ENCODE peak calls at places on chromosomes 6 and 20, in four cellular contexts. G is A549, I is GM12878, B is HepG2. J is an unnamed sample.

GRCh38 chr6:28207244-28208179 is 17.6 kb upstream of the ZSCAN9 start:
- DNase-seq in G (peak), I (no peak), B (no peak), J (no peak)

GRCh38 chr6:37952027-37952426 is 132.5 kb downstream of the ZFAND3 start:
- DNase-seq in G (no peak), I (peak), B (no peak), J (no peak)

GRCh38 chr6:106027316-106027715 is 58.8 kb upstream of the PRDM1 start:
- DNase-seq in G (no peak), I (no peak), B (no peak), J (no peak)

GRCh38 chr6:158057213-158057987 is 75.7 kb downstream of the SYNJ2 start:
- DNase-seq in G (peak), I (no peak), B (no peak), J (no peak)

GRCh38 chr6:53813096-53813495 is 18.3 kb downstream of the LRRC1 start:
- DNase-seq in G (no peak), I (no peak), B (no peak), J (no peak)

GRCh38 chr20:16459019-16459700 is 114.1 kb downstream of the KIF16B start:
- DNase-seq in G (peak), I (no peak), B (no peak), J (peak)

GRCh38 chr6:158793432-158793831 is 25.7 kb downstream of the EZR start:
- DNase-seq in G (peak), I (no peak), B (peak), J (peak)

GRCh38 chr6:122717350-122717749 is 62.2 kb upstream of the FABP7 start:
- DNase-seq in G (no peak), I (no peak), B (no peak), J (no peak)

GRCh38 chr20:61520761-61521460 is 268.9 kb downstream of the CDH4 start:
- DNase-seq in G (no peak), I (no peak), B (no peak), J (peak)

GRCh38 chr20:40663304-40663703 is 25.7 kb downstream of the MAFB start:
- DNase-seq in G (no peak), I (no peak), B (no peak), J (no peak)

GRCh38 chr6:66662196-66662595 is 955.2 kb upstream of the EYS start:
- DNase-seq in G (peak), I (no peak), B (peak), J (no peak)

GRCh38 chr6:24600903-24601302 is 45.1 kb downstream of the KIAA0319 start:
- DNase-seq in G (peak), I (no peak), B (no peak), J (peak)

GRCh38 chr6:25713802-25714201 is 40.7 kb upstream of the SLC17A4 start:
- DNase-seq in G (no peak), I (no peak), B (no peak), J (no peak)

GRCh38 chr6:82283771-82284420 is 36.4 kb upstream of the IBTK start:
- DNase-seq in G (no peak), I (no peak), B (no peak), J (no peak)

GRCh38 chr20:43843096-43843964 is 71.3 kb upstream of the TOX2 start:
- DNase-seq in G (peak), I (no peak), B (no peak), J (no peak)

GRCh38 chr6:74607934-74608333 is 597.9 kb downstream of the COL12A1 start:
- DNase-seq in G (no peak), I (no peak), B (no peak), J (no peak)

GRCh38 chr20:775679-776135 is 7.4 kb upstream of the SLC52A3 start:
- DNase-seq in G (no peak), I (no peak), B (no peak), J (peak)

GRCh38 chr20:641516-641913 is 11.5 kb downstream of the SRXN1 start:
- DNase-seq in G (peak), I (no peak), B (peak), J (peak)

GRCh38 chr6:33017024-33017423 is 7.6 kb upstream of the HLA-DOA start:
- DNase-seq in G (no peak), I (no peak), B (no peak), J (no peak)

GRCh38 chr6:151917531-151918329 is 110.2 kb downstream of the ESR1 start:
- DNase-seq in G (no peak), I (no peak), B (no peak), J (no peak)

GRCh38 chr6:25913741-25914140 is 16.8 kb downstream of the SLC17A2 start:
- DNase-seq in G (no peak), I (no peak), B (peak), J (no peak)

GRCh38 chr6:108274546-108274945 is 13.7 kb upstream of the SNX3 start:
- DNase-seq in G (no peak), I (no peak), B (no peak), J (no peak)

GRCh38 chr6:36130672-36131516 is 581 bp downstream of the MAPK13 start:
- DNase-seq in G (no peak), I (no peak), B (peak), J (peak)
- TF ChIP-seq CHD4 in G (no peak), I (no peak), B (no peak), J (no peak)

DNA sequence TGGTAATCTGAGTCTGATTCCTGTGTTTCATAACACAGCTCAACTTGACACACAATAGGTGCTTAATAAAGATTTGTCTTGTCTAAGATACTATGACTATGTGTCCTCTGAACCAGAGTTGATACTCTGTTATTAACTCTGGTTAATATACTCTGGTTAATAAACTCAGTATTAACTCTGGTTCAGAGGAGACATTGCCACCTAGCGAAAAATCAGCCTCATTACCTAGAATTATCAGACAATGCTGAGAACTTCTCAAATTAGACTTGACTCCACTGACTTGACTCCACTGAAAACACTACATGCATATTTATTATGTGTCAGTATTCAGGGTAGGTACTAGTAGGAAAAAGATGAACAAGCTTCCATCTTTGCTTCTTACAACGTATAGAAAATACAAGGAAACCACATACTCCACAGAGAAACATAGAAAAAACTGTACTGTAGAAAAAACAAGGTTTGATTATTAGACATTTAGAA is 73.9 kb downstream of the AHI1 start:
- DNase-seq in G (peak), I (peak), B (peak), J (peak)
- TF ChIP-seq CHD4 in G (no peak), I (no peak), B (no peak), J (no peak)

GRCh38 chr6:85672050-85672449 is 29.4 kb upstream of the SYNCRIP start:
- DNase-seq in G (no peak), I (no peak), B (no peak), J (no peak)
- TF ChIP-seq CHD4 in G (no peak), I (no peak), B (no peak), J (no peak)

GRCh38 chr6:133590814-133591213 is 298.1 kb upstream of the TCF21 start:
- DNase-seq in G (peak), I (no peak), B (no peak), J (no peak)

GRCh38 chr6:133594551-133594950 is 294.4 kb upstream of the TCF21 start:
- DNase-seq in G (peak), I (no peak), B (no peak), J (no peak)

GRCh38 chr6:133591330-133591729 is 297.6 kb upstream of the TCF21 start:
- DNase-seq in G (no peak), I (no peak), B (no peak), J (no peak)

GRCh38 chr6:133590196-133590595 is 298.7 kb upstream of the TCF21 start:
- DNase-seq in G (peak), I (no peak), B (no peak), J (no peak)

GRCh38 chr6:133595076-133595868 is 293.6 kb upstream of the TCF21 start:
- DNase-seq in G (peak), I (no peak), B (no peak), J (no peak)
- TF ChIP-seq CHD4 in G (no peak), I (no peak), B (no peak), J (no peak)

GRCh38 chr6:127900935-127901334 is at the start of gene THEMIS:
- DNase-seq in G (no peak), I (no peak), B (no peak), J (no peak)
- TF ChIP-seq CHD4 in G (no peak), I (no peak), B (no peak), J (no peak)

GRCh38 chr6:130018830-130019795 is 732 bp downstream of the L3MBTL3 start:
- DNase-seq in G (peak), I (no peak), B (no peak), J (peak)
- TF ChIP-seq CHD4 in G (no peak), I (no peak), B (no peak), J (no peak)

GRCh38 chr6:14274552-14275492 is 157.2 kb downstream of the CD83 start:
- DNase-seq in G (no peak), I (no peak), B (no peak), J (no peak)

GRCh38 chr6:14272111-14273085 is 154.8 kb downstream of the CD83 start:
- DNase-seq in G (peak), I (no peak), B (no peak), J (no peak)

GRCh38 chr6:14273196-14273595 is 155.6 kb downstream of the CD83 start:
- DNase-seq in G (no peak), I (no peak), B (no peak), J (no peak)

GRCh38 chr6:14275493-14275851 is 157.9 kb downstream of the CD83 start:
- DNase-seq in G (no peak), I (no peak), B (no peak), J (no peak)

GRCh38 chr6:14274016-14274415 is 156.4 kb downstream of the CD83 start:
- DNase-seq in G (no peak), I (no peak), B (no peak), J (no peak)
- TF ChIP-seq CHD4 in G (no peak), I (no peak), B (no peak), J (no peak)

GRCh38 chr6:36657942-36658544 is 20.5 kb upstream of the CDKN1A start:
- DNase-seq in G (no peak), I (no peak), B (no peak), J (no peak)
- TF ChIP-seq CHD4 in G (no peak), I (no peak), B (no peak), J (no peak)

DNA sequence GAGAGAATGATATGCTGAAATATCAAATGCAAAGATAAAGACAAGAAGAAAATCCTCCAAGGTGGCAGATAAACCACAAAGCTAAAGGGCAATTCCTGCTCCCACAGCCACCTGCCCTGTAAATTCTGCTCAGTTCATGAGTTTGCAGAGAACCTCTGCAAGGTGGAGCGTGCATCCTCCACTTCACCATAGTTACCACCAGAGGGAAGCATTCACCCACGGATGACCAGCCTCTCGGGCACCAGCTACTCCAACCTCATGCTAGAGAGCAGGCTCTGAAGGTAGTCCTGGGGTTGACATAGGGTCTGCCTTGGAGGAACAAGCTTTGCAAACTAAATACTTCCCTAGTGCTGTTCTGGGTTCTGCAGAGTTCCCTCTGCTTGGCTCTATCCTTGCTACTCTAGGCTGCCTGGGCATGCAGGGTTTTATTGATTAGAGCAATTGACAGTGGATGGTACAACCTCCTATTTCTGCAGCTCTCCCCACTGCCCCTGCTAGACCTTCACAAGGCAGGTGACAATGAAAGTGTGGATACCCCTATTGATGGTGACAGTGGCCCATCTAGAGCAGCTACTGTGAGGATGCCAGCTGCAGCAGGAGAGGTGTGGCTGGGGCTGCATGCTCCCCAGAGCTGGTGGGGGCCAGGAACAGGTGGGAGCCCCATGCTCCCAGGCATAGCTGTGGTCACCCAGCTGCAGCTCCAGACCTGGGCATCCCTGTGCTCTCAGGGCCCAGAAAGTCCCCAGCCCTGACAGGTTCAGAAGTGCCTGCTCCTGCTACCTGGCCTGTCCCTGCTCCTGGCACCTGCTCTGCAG is 51.1 kb downstream of the GGTLC1 start:
- DNase-seq in G (peak), I (peak), B (peak), J (peak)
- TF ChIP-seq CHD4 in G (no peak), I (no peak), B (no peak), J (no peak)

GRCh38 chr6:148650941-148651540 is 95.8 kb upstream of the UST start:
- DNase-seq in G (no peak), I (no peak), B (no peak), J (no peak)

GRCh38 chr6:148649454-148649963 is 97.3 kb upstream of the UST start:
- DNase-seq in G (no peak), I (no peak), B (no peak), J (no peak)

GRCh38 chr6:148657053-148657452 is 89.8 kb upstream of the UST start:
- DNase-seq in G (no peak), I (no peak), B (no peak), J (no peak)

GRCh38 chr6:148648754-148649453 is 97.9 kb upstream of the UST start:
- DNase-seq in G (no peak), I (no peak), B (no peak), J (no peak)

DNA sequence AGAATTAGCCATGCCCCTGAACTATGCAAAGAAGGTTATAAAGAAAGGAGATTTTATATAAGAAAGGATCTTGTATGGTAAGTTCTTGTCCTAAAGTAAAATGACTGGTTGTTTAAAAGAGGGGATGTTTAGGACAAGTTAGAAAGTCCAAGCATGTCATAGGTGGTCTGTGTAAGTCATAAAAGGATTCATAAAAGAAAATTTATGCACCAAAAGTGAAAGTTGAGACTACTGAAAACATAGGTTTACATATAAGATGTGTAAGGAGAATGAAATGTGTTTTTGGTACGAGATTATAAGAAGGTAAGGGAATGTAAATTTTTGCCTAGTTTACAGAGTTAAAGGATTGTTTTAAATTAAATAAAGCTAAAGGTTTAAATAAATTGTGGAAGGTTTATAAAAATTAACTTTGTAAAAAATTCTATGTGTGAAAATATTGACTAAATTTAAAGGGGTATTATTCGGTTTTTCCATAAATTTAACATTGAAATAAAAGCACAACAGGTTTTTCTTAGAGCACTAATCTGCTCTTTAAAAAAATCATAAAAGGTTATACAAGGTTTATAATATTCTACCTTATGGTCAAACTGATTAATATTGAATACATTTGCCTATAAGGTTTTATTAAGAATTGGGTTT is 93.6 kb upstream of the UST start:
- DNase-seq in G (no peak), I (no peak), B (no peak), J (no peak)
- TF ChIP-seq CHD4 in G (no peak), I (no peak), B (no peak), J (no peak)